ENCODE peak calls at places on chromosomes 6 and 20, in seven cellular contexts. One of them, this sample, is unnamed.
A peak's percentile ranks its signal among the peaks of the same experiment; 100 is the strongest.

GRCh38 chr6:106702046-106702445 is 72.7 kb downstream of the QRSL1 start:
- DNase-seq in HepG2: no peak
- DNase-seq in H1: no peak
- DNase-seq in K562: no peak
- DNase-seq in SK-N-SH: no peak
- DNase-seq in GM12878: no peak
- DNase-seq in HCT116: no peak
- DNase-seq in this sample: no peak

GRCh38 chr6:99013661-99014458 is 66.1 kb upstream of the FBXL4 start:
- DNase-seq in HepG2: no peak
- DNase-seq in H1: no peak
- DNase-seq in K562: no peak
- DNase-seq in SK-N-SH: no peak
- DNase-seq in GM12878: no peak
- DNase-seq in HCT116: no peak
- DNase-seq in this sample: no peak

GRCh38 chr6:131858765-131859490 is 51.1 kb downstream of the ENPP1 start:
- DNase-seq in HepG2: no peak
- DNase-seq in H1: no peak
- DNase-seq in K562: no peak
- DNase-seq in SK-N-SH: no peak
- DNase-seq in GM12878: no peak
- DNase-seq in HCT116: no peak
- DNase-seq in this sample: no peak

GRCh38 chr6:70131528-70131927 is 171.4 kb downstream of the COL9A1 start:
- DNase-seq in HepG2: no peak
- DNase-seq in H1: no peak
- DNase-seq in K562: no peak
- DNase-seq in SK-N-SH: no peak
- DNase-seq in GM12878: peak; percentile 59
- DNase-seq in HCT116: no peak
- DNase-seq in this sample: no peak

GRCh38 chr20:23436681-23437080 is 2.8 kb upstream of the CSTL1 start:
- DNase-seq in HepG2: no peak
- DNase-seq in H1: no peak
- DNase-seq in K562: no peak
- DNase-seq in SK-N-SH: no peak
- DNase-seq in GM12878: no peak
- DNase-seq in HCT116: no peak
- DNase-seq in this sample: no peak

GRCh38 chr6:69026243-69026642 is 391.2 kb downstream of the ADGRB3 start:
- DNase-seq in HepG2: no peak
- DNase-seq in H1: no peak
- DNase-seq in K562: no peak
- DNase-seq in SK-N-SH: no peak
- DNase-seq in GM12878: no peak
- DNase-seq in HCT116: no peak
- DNase-seq in this sample: no peak

GRCh38 chr6:100554228-100554627 is 89.5 kb upstream of the SIM1 start:
- DNase-seq in HepG2: no peak
- DNase-seq in H1: no peak
- DNase-seq in K562: no peak
- DNase-seq in SK-N-SH: no peak
- DNase-seq in GM12878: no peak
- DNase-seq in HCT116: no peak
- DNase-seq in this sample: no peak

GRCh38 chr6:10140121-10140520 is 274.8 kb downstream of the TFAP2A start:
- DNase-seq in HepG2: no peak
- DNase-seq in H1: no peak
- DNase-seq in K562: no peak
- DNase-seq in SK-N-SH: no peak
- DNase-seq in GM12878: no peak
- DNase-seq in HCT116: no peak
- DNase-seq in this sample: no peak

GRCh38 chr20:62891111-62891510 is 29.5 kb upstream of the TCFL5 start:
- DNase-seq in HepG2: no peak
- DNase-seq in H1: no peak
- DNase-seq in K562: no peak
- DNase-seq in SK-N-SH: no peak
- DNase-seq in GM12878: no peak
- DNase-seq in HCT116: no peak
- DNase-seq in this sample: no peak

GRCh38 chr20:48846516-48847492 is 19.0 kb upstream of the PREX1 start:
- DNase-seq in HepG2: no peak
- DNase-seq in H1: peak; percentile 19
- DNase-seq in K562: no peak
- DNase-seq in SK-N-SH: peak; percentile 55
- DNase-seq in GM12878: peak; percentile 93
- DNase-seq in HCT116: no peak
- DNase-seq in this sample: no peak

GRCh38 chr6:31815025-31815838 is at the start of the genes HSPA1A and HSPA1L:
- DNase-seq in HepG2: peak; percentile 95
- DNase-seq in H1: peak; percentile 93
- DNase-seq in K562: peak; percentile 100
- DNase-seq in SK-N-SH: peak; percentile 94
- DNase-seq in GM12878: no peak
- DNase-seq in HCT116: no peak
- DNase-seq in this sample: peak; percentile 99

GRCh38 chr20:24488064-24488799 is 18.8 kb downstream of the SYNDIG1 start:
- DNase-seq in HepG2: no peak
- DNase-seq in H1: no peak
- DNase-seq in K562: no peak
- DNase-seq in SK-N-SH: no peak
- DNase-seq in GM12878: no peak
- DNase-seq in HCT116: no peak
- DNase-seq in this sample: no peak

DNA sequence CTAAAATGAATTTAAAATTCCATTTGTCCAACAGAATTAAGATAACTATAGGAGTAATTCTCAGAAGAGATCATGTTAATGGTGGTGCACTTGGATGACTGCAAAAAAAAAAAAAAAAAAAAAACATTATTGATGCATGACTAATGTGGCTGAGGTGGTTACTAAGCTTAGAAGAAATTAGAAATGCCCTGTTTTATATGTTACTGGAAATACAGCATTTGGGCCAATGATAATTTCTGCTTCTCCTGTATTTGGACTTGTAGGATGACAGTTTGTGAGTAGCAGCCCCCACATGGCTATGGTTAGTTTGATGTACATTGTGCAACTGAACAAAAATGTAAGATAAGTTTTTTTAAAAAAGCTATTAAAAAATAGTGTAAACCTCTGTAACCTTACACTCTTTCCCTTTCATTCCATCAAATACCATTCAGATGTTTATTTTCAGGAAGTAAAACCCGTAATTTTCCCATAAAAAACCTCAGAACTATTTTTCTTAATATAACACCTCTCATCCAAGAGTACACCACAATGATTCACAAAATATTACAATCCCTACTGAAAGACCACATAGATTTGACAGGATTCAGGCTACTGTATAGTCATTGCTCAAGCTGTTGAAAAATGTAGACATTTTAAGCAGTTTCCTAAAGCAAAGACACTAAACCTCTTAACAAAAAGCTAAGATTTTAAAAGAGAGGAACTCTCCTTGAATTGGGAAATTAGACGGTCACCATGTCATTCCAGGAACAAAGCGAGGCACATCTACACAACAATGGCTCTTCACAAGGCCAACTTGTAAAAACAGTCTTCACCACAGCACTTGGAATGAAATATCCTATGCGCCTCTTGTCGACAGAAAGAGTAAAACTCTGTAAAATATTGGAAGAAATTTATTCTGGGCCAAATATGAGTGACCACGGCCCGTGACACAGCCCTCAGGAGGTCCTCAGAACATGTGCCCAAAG is 83.0 kb downstream of the WDR27 start:
- DNase-seq in HepG2: no peak
- DNase-seq in H1: no peak
- DNase-seq in K562: no peak
- DNase-seq in SK-N-SH: no peak
- DNase-seq in GM12878: no peak
- DNase-seq in HCT116: no peak
- DNase-seq in this sample: no peak
- TF ChIP-seq JUND in HepG2: no peak
- TF ChIP-seq JUND in H1: no peak
- TF ChIP-seq JUND in K562: no peak
- TF ChIP-seq JUND in SK-N-SH: peak; percentile 70
- TF ChIP-seq JUND in GM12878: no peak
- TF ChIP-seq JUND in HCT116: no peak
- TF ChIP-seq JUND in this sample: no peak

DNA sequence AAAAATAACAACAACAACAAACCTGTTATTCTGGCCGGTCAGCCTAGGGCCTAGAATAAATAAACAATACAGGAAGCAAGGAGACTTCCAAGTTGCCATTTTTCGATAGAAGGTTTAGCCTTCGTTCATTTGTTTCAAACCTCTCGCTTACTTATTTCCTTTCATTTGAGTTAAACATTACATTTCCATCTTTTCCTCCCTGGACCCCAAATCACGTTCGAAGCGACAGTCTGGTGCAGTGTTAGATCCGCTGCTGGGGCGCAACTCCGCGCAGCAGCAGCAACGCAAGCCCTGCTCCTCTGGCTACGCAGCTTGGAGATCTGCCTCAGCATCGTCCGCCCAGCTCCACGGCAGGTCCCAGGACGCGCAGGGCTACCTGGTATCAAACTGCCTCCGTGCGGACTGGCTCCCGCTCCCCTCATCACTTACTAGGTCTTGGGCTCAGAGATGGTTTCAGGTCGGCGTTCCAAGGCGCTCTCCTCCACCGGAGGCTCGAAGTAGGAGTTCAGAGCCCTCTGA is 543 bp downstream of the TDP2 start:
- DNase-seq in HepG2: no peak
- DNase-seq in H1: no peak
- DNase-seq in K562: peak; percentile 49
- DNase-seq in SK-N-SH: peak; percentile 66
- DNase-seq in GM12878: no peak
- DNase-seq in HCT116: no peak
- DNase-seq in this sample: no peak
- TF ChIP-seq JUND in HepG2: no peak
- TF ChIP-seq JUND in H1: no peak
- TF ChIP-seq JUND in K562: no peak
- TF ChIP-seq JUND in SK-N-SH: no peak
- TF ChIP-seq JUND in GM12878: no peak
- TF ChIP-seq JUND in HCT116: no peak
- TF ChIP-seq JUND in this sample: no peak

GRCh38 chr6:73382462-73383113 is 12.0 kb upstream of the DDX43 start:
- DNase-seq in HepG2: no peak
- DNase-seq in H1: no peak
- DNase-seq in K562: no peak
- DNase-seq in SK-N-SH: no peak
- DNase-seq in GM12878: no peak
- DNase-seq in HCT116: peak; percentile 15
- DNase-seq in this sample: peak; percentile 2
- TF ChIP-seq JUND in HepG2: no peak
- TF ChIP-seq JUND in H1: no peak
- TF ChIP-seq JUND in K562: no peak
- TF ChIP-seq JUND in SK-N-SH: no peak
- TF ChIP-seq JUND in GM12878: no peak
- TF ChIP-seq JUND in HCT116: no peak
- TF ChIP-seq JUND in this sample: no peak

DNA sequence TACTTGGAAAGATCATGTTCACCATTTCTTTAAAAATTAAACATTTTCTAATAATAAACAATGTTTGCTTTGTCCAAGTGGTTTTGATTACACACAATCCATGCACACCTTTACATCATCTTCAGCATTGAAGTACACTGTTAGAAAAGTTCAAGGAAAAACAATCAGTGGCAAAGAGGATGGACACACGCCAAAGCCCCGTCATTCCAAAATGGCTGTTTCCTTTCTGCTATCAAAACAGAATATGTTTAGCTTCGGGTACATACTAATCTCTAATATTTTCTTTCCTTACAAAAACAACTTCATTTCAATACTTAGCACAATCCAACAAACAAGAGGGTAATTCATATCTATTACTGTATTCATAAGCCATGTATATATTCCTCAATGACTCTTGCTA is 24.5 kb downstream of the REPS1 start:
- DNase-seq in HepG2: no peak
- DNase-seq in H1: no peak
- DNase-seq in K562: no peak
- DNase-seq in SK-N-SH: no peak
- DNase-seq in GM12878: no peak
- DNase-seq in HCT116: no peak
- DNase-seq in this sample: no peak
- TF ChIP-seq JUND in HepG2: no peak
- TF ChIP-seq JUND in H1: no peak
- TF ChIP-seq JUND in K562: no peak
- TF ChIP-seq JUND in SK-N-SH: no peak
- TF ChIP-seq JUND in GM12878: no peak
- TF ChIP-seq JUND in HCT116: no peak
- TF ChIP-seq JUND in this sample: no peak

DNA sequence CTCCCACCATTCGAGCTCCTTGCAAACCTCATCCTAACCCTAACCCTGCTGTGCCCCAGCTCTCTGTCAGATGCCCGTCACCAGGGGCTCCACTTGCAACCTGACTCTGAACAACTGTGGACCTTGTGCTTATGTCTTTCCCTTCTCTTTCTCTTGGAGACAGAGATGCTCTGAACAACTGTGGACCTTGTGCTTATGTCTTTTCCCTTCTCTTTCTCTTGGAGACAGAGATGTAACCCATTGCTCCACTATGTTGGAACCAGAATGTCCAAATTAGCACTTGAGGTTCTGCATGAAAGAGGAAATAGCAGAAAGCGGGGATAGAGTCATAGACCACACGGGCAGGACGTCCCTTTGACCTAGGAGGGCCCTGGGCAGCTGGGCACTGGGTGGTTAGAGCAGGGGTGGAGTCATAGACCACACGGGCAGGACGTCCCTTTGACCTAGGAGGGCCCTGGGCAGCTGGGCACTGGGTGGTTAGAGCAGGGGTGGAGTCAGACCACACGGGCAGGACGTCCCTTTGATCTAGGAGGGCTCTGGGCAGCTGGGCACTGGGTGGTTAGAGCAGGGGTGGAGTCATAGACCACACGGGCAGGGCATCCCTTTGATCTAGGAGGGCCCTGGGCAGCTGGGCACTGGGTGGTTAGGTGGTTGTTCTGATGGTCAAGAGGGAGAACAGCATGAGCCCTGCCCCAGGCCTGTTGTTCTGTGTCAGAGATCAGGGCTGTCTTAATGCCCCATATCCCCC is 22.2 kb downstream of the PCMTD2 start:
- DNase-seq in HepG2: no peak
- DNase-seq in H1: no peak
- DNase-seq in K562: no peak
- DNase-seq in SK-N-SH: no peak
- DNase-seq in GM12878: no peak
- DNase-seq in HCT116: no peak
- DNase-seq in this sample: no peak
- TF ChIP-seq JUND in HepG2: no peak
- TF ChIP-seq JUND in H1: no peak
- TF ChIP-seq JUND in K562: no peak
- TF ChIP-seq JUND in SK-N-SH: no peak
- TF ChIP-seq JUND in GM12878: no peak
- TF ChIP-seq JUND in HCT116: no peak
- TF ChIP-seq JUND in this sample: no peak

GRCh38 chr6:71220466-71220865 is 68.1 kb upstream of the OGFRL1 start:
- DNase-seq in HepG2: no peak
- DNase-seq in H1: no peak
- DNase-seq in K562: no peak
- DNase-seq in SK-N-SH: no peak
- DNase-seq in GM12878: no peak
- DNase-seq in HCT116: no peak
- DNase-seq in this sample: no peak
- TF ChIP-seq JUND in HepG2: no peak
- TF ChIP-seq JUND in H1: no peak
- TF ChIP-seq JUND in K562: no peak
- TF ChIP-seq JUND in SK-N-SH: no peak
- TF ChIP-seq JUND in GM12878: no peak
- TF ChIP-seq JUND in HCT116: no peak
- TF ChIP-seq JUND in this sample: no peak

This sample was measured in T47D.